ENCODE peak calls at places on chromosomes 1 and 21, in five cellular contexts. D, J, P, B and C are unnamed samples.
A peak's percentile ranks its signal among the peaks of the same experiment; 100 is the strongest.

GRCh38 chr1:9942399-9942938 is 722 bp downstream of the LZIC start:
- DNase-seq in D (peak; percentile 64), J (peak; percentile 69), P (no peak), B (peak; percentile 9), C (no peak)

GRCh38 chr1:150366416-150367296 is 2.7 kb downstream of the RPRD2 start:
- DNase-seq in D (peak; percentile 14), J (no peak), P (no peak), B (peak; percentile 5), C (peak; percentile 11)

GRCh38 chr1:234732260-234732659 is 122.3 kb upstream of the IRF2BP2 start:
- DNase-seq in D (no peak), J (no peak), P (no peak), B (no peak), C (no peak)

GRCh38 chr1:65175171-65176070 is 27.4 kb downstream of the AK4 start:
- DNase-seq in D (peak; percentile 23), J (no peak), P (no peak), B (no peak), C (no peak)

GRCh38 chr1:2384941-2385481 is 6.3 kb downstream of the MORN1 start:
- DNase-seq in D (no peak), J (no peak), P (peak; percentile 45), B (no peak), C (no peak)

GRCh38 chr1:81690881-81691453 is 109.8 kb upstream of the ADGRL2 start:
- DNase-seq in D (peak; percentile 56), J (no peak), P (no peak), B (no peak), C (no peak)

GRCh38 chr1:201208236-201208635 is 17.6 kb downstream of the IGFN1 start:
- DNase-seq in D (no peak), J (no peak), P (peak; percentile 37), B (no peak), C (no peak)

GRCh38 chr1:232033285-232033684 is 406.7 kb downstream of the DISC1 start:
- DNase-seq in D (no peak), J (no peak), P (no peak), B (no peak), C (no peak)

GRCh38 chr21:41090981-41091380 is 77.0 kb upstream of the BACE2 start:
- DNase-seq in D (no peak), J (no peak), P (no peak), B (no peak), C (no peak)

GRCh38 chr1:92623187-92623778 is 136.6 kb upstream of the GFI1 start:
- DNase-seq in D (peak; percentile 7), J (peak; percentile 9), P (no peak), B (no peak), C (no peak)

GRCh38 chr1:202571719-202572339 is 138.4 kb downstream of the SYT2 start:
- DNase-seq in D (peak; percentile 57), J (peak; percentile 47), P (no peak), B (peak; percentile 47), C (no peak)

GRCh38 chr1:206505702-206506375 is 1.5 kb upstream of the RASSF5 start:
- DNase-seq in D (peak; percentile 37), J (peak; percentile 48), P (no peak), B (no peak), C (no peak)

GRCh38 chr21:45266518-45267389 is 20.9 kb downstream of the POFUT2 start:
- DNase-seq in D (no peak), J (no peak), P (peak; percentile 78), B (no peak), C (no peak)